ENCODE peak calls at places on chromosomes 6 and 20, in eight cellular contexts. Z, T, V, L, G, Q, F and M are unnamed samples.

GRCh38 chr6:158787395-158787794 is 31.8 kb downstream of the EZR start:
- DNase-seq in Z (no peak), Q (no peak), V (no peak), L (no peak), G (no peak), F (no peak), T (no peak), M (no peak)

GRCh38 chr6:26432622-26433021 is 7.7 kb upstream of the BTN3A3 start:
- DNase-seq in F (no peak), Z (no peak), L (no peak), V (no peak), Q (no peak), G (no peak), T (no peak), M (no peak)

GRCh38 chr6:168533428-168533827 is 92.4 kb downstream of the SMOC2 start:
- DNase-seq in T (peak; percentile 35), V (no peak), G (peak; percentile 49), Q (no peak), Z (no peak), L (no peak), F (no peak), M (no peak)

GRCh38 chr6:11711644-11711993 is 67.0 kb downstream of the ADTRP start:
- DNase-seq in F (no peak), Q (no peak), Z (no peak), L (no peak), V (no peak), G (no peak), T (no peak), M (no peak)

GRCh38 chr6:155765275-155766194 is 309.9 kb upstream of the NOX3 start:
- DNase-seq in L (no peak), T (no peak), G (no peak), V (no peak), F (no peak), Q (no peak), Z (no peak), M (no peak)

GRCh38 chr6:87847135-87847829 is 145.2 kb upstream of the AKIRIN2 start:
- DNase-seq in V (no peak), F (no peak), T (no peak), Z (no peak), L (no peak), Q (no peak), G (no peak), M (no peak)

GRCh38 chr6:55958790-55959189 is 83.4 kb upstream of the BMP5 start:
- DNase-seq in Q (no peak), Z (no peak), G (no peak), L (no peak), V (no peak), T (no peak), F (no peak), M (no peak)

GRCh38 chr6:98871057-98871456 is 36.7 kb downstream of the POU3F2 start:
- DNase-seq in V (peak; percentile 80), T (no peak), L (no peak), Z (peak; percentile 5), Q (no peak), F (no peak), G (no peak), M (peak; percentile 38)

GRCh38 chr6:15473741-15474161 is 189.1 kb downstream of the DTNBP1 start:
- DNase-seq in F (no peak), G (no peak), T (peak; percentile 62), V (no peak), Z (no peak), Q (no peak), L (no peak), M (no peak)

GRCh38 chr6:49849121-49849907 is 17.0 kb downstream of the CRISP1 start:
- DNase-seq in T (no peak), F (no peak), Z (peak; percentile 7), L (no peak), V (peak; percentile 43), Q (no peak), G (no peak), M (no peak)

GRCh38 chr6:37205189-37205996 is 35.4 kb downstream of the PIM1 start:
- DNase-seq in F (no peak), T (no peak), G (no peak), V (no peak), Z (no peak), L (no peak), Q (no peak), M (no peak)

GRCh38 chr6:1771324-1771723 is 161.6 kb downstream of the FOXC1 start:
- DNase-seq in Q (no peak), G (no peak), L (no peak), T (no peak), Z (no peak), V (no peak), F (no peak), M (no peak)

GRCh38 chr6:24574809-24575208 is 71.2 kb downstream of the KIAA0319 start:
- DNase-seq in F (no peak), L (no peak), Q (no peak), G (no peak), T (no peak), V (no peak), Z (no peak), M (no peak)

GRCh38 chr6:4913705-4914411 is 90.0 kb downstream of the RPP40 start:
- DNase-seq in V (peak; percentile 81), Q (no peak), T (no peak), G (no peak), Z (no peak), F (no peak), L (no peak), M (no peak)

GRCh38 chr6:53294095-53294494 is 54.7 kb downstream of the ELOVL5 start:
- DNase-seq in V (no peak), F (no peak), Z (no peak), Q (no peak), G (no peak), T (no peak), L (no peak), M (no peak)

GRCh38 chr6:133923938-133924593 is 29.0 kb upstream of the TBPL1 start:
- DNase-seq in V (peak; percentile 66), L (no peak), Q (peak; percentile 21), T (peak; percentile 53), Z (peak; percentile 76), G (peak; percentile 49), F (peak; percentile 29), M (peak; percentile 58)

GRCh38 chr6:47687432-47687831 is 10.9 kb upstream of the ADGRF4 start:
- DNase-seq in G (no peak), T (no peak), L (no peak), F (no peak), V (no peak), Z (no peak), Q (no peak), M (no peak)

GRCh38 chr6:97438011-97438671 is 155.1 kb upstream of the MMS22L start:
- DNase-seq in G (no peak), L (no peak), Q (no peak), V (no peak), Z (no peak), T (no peak), F (no peak), M (no peak)

GRCh38 chr6:130366011-130366963 is at the start of gene TMEM200A:
- DNase-seq in F (peak; percentile 33), Z (no peak), T (no peak), V (no peak), L (peak; percentile 79), Q (no peak), G (no peak), M (peak; percentile 44)
- H3K4me3 ChIP-seq in F (peak within 1 kb of the TSS; percentile 67), Z (peak within 1 kb of the TSS; percentile 26), T (peak within 1 kb of the TSS; percentile 48), V (no peak within 1 kb of the TSS), L (peak within 1 kb of the TSS; percentile 78), Q (peak within 1 kb of the TSS; percentile 75), G (peak within 1 kb of the TSS; percentile 53), M (peak within 1 kb of the TSS; percentile 58)

GRCh38 chr6:125294925-125295324 is 6.8 kb downstream of the HDDC2 start:
- DNase-seq in G (no peak), V (no peak), Z (no peak), Q (no peak), F (no peak), T (no peak), L (no peak), M (no peak)

GRCh38 chr6:125299257-125299656 is 2.5 kb downstream of the HDDC2 start:
- DNase-seq in F (no peak), T (no peak), L (no peak), G (no peak), V (no peak), Q (no peak), Z (no peak), M (no peak)

GRCh38 chr6:125296461-125296860 is 5.3 kb downstream of the HDDC2 start:
- DNase-seq in L (no peak), G (no peak), F (no peak), T (no peak), Q (no peak), Z (no peak), V (no peak), M (no peak)

GRCh38 chr6:125294036-125294435 is 7.7 kb downstream of the HDDC2 start:
- DNase-seq in Z (no peak), F (no peak), T (no peak), L (no peak), V (no peak), Q (no peak), G (no peak), M (peak; percentile 28)

GRCh38 chr6:125293587-125293986 is 8.2 kb downstream of the HDDC2 start:
- DNase-seq in V (no peak), Q (no peak), L (no peak), G (no peak), Z (no peak), F (no peak), T (no peak), M (no peak)
- H3K36me3 ChIP-seq in V (peaks cover 54% of the 10 kb centered on the region), Q (peaks cover 8% of the 10 kb centered on the region), L (peaks cover 79% of the 10 kb centered on the region), G (no peaks in the 10 kb centered on the region), Z (no peaks in the 10 kb centered on the region), F (no peaks in the 10 kb centered on the region), T (no peaks in the 10 kb centered on the region), M (peaks cover 80% of the 10 kb centered on the region)

DNA sequence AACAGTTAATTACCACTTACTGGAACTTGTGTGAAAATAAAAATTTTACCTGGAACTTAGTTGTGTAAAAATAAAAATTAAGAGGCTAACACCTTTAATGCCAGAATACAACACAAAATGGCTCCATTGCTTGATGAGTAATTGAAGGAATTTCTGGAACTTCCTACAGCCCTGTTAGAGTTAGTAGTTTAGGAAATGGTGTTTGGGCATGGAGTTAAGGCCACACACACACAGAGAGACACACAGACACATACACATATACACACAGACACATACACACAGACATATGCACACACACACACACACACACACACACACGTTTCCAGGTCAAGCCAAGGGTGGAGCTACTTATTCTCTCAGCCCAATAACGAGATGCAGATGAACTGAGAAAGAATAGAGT is 20.6 kb upstream of the CST3 start:
- DNase-seq in L (no peak), F (no peak), Q (no peak), T (no peak), Z (no peak), V (no peak), G (no peak), M (no peak)
- H3K4me1 ChIP-seq in L (peaks cover 19% of the 10 kb centered on the region), F (peaks cover 26% of the 10 kb centered on the region), Q (peaks cover 34% of the 10 kb centered on the region), T (peaks cover 27% of the 10 kb centered on the region), Z (no peaks in the 10 kb centered on the region), V (no peaks in the 10 kb centered on the region), G (no peaks in the 10 kb centered on the region), M (peaks cover 7% of the 10 kb centered on the region)

DNA sequence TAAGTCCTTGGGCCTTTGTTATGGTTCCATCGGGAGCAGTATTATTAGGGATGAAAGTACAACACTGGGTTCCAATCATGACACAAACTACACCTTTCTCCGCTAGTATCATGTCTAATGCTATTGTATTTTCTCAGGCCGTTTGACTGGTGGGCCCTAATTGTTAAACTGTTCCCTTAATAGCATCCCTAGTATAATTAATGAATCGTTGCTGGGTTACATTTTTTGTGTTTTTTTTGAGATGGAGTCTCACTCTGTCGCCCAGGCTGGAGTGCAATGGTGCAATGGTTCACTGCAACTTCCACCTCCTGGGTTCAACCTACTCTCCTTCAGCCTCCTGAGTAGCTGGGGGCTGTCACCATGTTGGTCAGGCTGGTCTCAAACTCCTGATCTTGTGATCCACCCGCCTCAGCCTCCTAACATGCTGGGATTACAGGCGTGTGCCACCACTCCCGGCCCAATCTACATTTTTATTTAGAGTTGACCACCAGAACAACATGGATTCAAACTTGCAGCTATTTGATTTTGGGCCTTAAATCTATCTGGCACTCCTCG is 4.1 kb upstream of the ZNFX1 start:
- DNase-seq in L (no peak), Z (no peak), G (no peak), Q (no peak), F (no peak), V (no peak), T (no peak), M (no peak)
- H3K4me3 ChIP-seq in L (peak overlapping the region; percentile 88), Z (no peak overlapping the region), G (no peak overlapping the region), Q (no peak overlapping the region), F (peak overlapping the region; percentile 84), V (peak overlapping the region; percentile 98), T (no peak overlapping the region), M (no peak overlapping the region)